ENCODE peak calls at places on chromosomes 12 and 14, in ten cellular contexts. One of them, this sample, is unnamed. For H3K27me3 and H3K36me3, the result is how much of the 10 kb centered on the place peaks cover.

GRCh38 chr12:42705863-42706262 is 116.3 kb upstream of the PRICKLE1 start:
- DNase-seq in CD8-positive, alpha-beta memory T cell: no peak
- DNase-seq in BE2C: peak
- DNase-seq in endothelial cell of umbilical vein: peak
- DNase-seq in RWPE2: peak
- DNase-seq in right atrium auricular region: peak
- DNase-seq in tibial artery: peak
- DNase-seq in gastrocnemius medialis: peak
- DNase-seq in naive thymus-derived CD4-positive, alpha-beta T cell: no peak
- DNase-seq in Caco-2: no peak
- DNase-seq in this sample: peak

GRCh38 chr14:61934385-61934784 is 172.2 kb downstream of the SNAPC1 start:
- DNase-seq in CD8-positive, alpha-beta memory T cell: no peak
- DNase-seq in BE2C: no peak
- DNase-seq in endothelial cell of umbilical vein: no peak
- DNase-seq in RWPE2: no peak
- DNase-seq in right atrium auricular region: no peak
- DNase-seq in tibial artery: no peak
- DNase-seq in gastrocnemius medialis: no peak
- DNase-seq in naive thymus-derived CD4-positive, alpha-beta T cell: no peak
- DNase-seq in Caco-2: no peak
- DNase-seq in this sample: no peak

GRCh38 chr12:107610030-107610859 is 75.4 kb upstream of the PWP1 start:
- DNase-seq in CD8-positive, alpha-beta memory T cell: no peak
- DNase-seq in BE2C: peak
- DNase-seq in endothelial cell of umbilical vein: peak
- DNase-seq in RWPE2: no peak
- DNase-seq in right atrium auricular region: no peak
- DNase-seq in tibial artery: no peak
- DNase-seq in gastrocnemius medialis: no peak
- DNase-seq in naive thymus-derived CD4-positive, alpha-beta T cell: peak
- DNase-seq in Caco-2: no peak
- DNase-seq in this sample: peak

GRCh38 chr12:92396647-92397258 is 251.1 kb upstream of the BTG1 start:
- DNase-seq in CD8-positive, alpha-beta memory T cell: no peak
- DNase-seq in BE2C: peak
- DNase-seq in endothelial cell of umbilical vein: no peak
- DNase-seq in RWPE2: no peak
- DNase-seq in right atrium auricular region: no peak
- DNase-seq in tibial artery: no peak
- DNase-seq in gastrocnemius medialis: no peak
- DNase-seq in naive thymus-derived CD4-positive, alpha-beta T cell: no peak
- DNase-seq in Caco-2: no peak
- DNase-seq in this sample: no peak

GRCh38 chr14:71142375-71143038 is 235.2 kb downstream of the PCNX1 start:
- DNase-seq in CD8-positive, alpha-beta memory T cell: peak
- DNase-seq in BE2C: no peak
- DNase-seq in endothelial cell of umbilical vein: peak
- DNase-seq in RWPE2: no peak
- DNase-seq in right atrium auricular region: no peak
- DNase-seq in tibial artery: no peak
- DNase-seq in gastrocnemius medialis: no peak
- DNase-seq in naive thymus-derived CD4-positive, alpha-beta T cell: no peak
- DNase-seq in Caco-2: no peak
- DNase-seq in this sample: no peak

GRCh38 chr14:32012062-32012461 is 65.0 kb upstream of the ARHGAP5 start:
- DNase-seq in CD8-positive, alpha-beta memory T cell: no peak
- DNase-seq in BE2C: no peak
- DNase-seq in endothelial cell of umbilical vein: no peak
- DNase-seq in RWPE2: no peak
- DNase-seq in right atrium auricular region: no peak
- DNase-seq in tibial artery: no peak
- DNase-seq in gastrocnemius medialis: no peak
- DNase-seq in naive thymus-derived CD4-positive, alpha-beta T cell: no peak
- DNase-seq in Caco-2: no peak
- DNase-seq in this sample: no peak

GRCh38 chr14:23079716-23080115 is 15.2 kb downstream of the ACIN1 start:
- DNase-seq in CD8-positive, alpha-beta memory T cell: no peak
- DNase-seq in BE2C: no peak
- DNase-seq in endothelial cell of umbilical vein: no peak
- DNase-seq in RWPE2: no peak
- DNase-seq in right atrium auricular region: no peak
- DNase-seq in tibial artery: no peak
- DNase-seq in gastrocnemius medialis: no peak
- DNase-seq in naive thymus-derived CD4-positive, alpha-beta T cell: no peak
- DNase-seq in Caco-2: no peak
- DNase-seq in this sample: no peak

GRCh38 chr12:6765634-6766581 is at the start of gene PTMS:
- DNase-seq in CD8-positive, alpha-beta memory T cell: no peak
- DNase-seq in BE2C: peak
- DNase-seq in endothelial cell of umbilical vein: peak
- DNase-seq in RWPE2: peak
- DNase-seq in right atrium auricular region: peak
- DNase-seq in tibial artery: peak
- DNase-seq in gastrocnemius medialis: peak
- DNase-seq in naive thymus-derived CD4-positive, alpha-beta T cell: no peak
- DNase-seq in Caco-2: peak
- DNase-seq in this sample: peak

GRCh38 chr14:33062476-33062875 is 123.8 kb downstream of the NPAS3 start:
- DNase-seq in CD8-positive, alpha-beta memory T cell: no peak
- DNase-seq in BE2C: no peak
- DNase-seq in endothelial cell of umbilical vein: no peak
- DNase-seq in RWPE2: no peak
- DNase-seq in right atrium auricular region: no peak
- DNase-seq in tibial artery: no peak
- DNase-seq in gastrocnemius medialis: no peak
- DNase-seq in naive thymus-derived CD4-positive, alpha-beta T cell: no peak
- DNase-seq in Caco-2: no peak
- DNase-seq in this sample: no peak

GRCh38 chr14:89178802-89179201 is 238.2 kb downstream of the FOXN3 start:
- DNase-seq in CD8-positive, alpha-beta memory T cell: no peak
- DNase-seq in BE2C: no peak
- DNase-seq in endothelial cell of umbilical vein: no peak
- DNase-seq in RWPE2: no peak
- DNase-seq in right atrium auricular region: no peak
- DNase-seq in tibial artery: no peak
- DNase-seq in gastrocnemius medialis: no peak
- DNase-seq in naive thymus-derived CD4-positive, alpha-beta T cell: no peak
- DNase-seq in Caco-2: no peak
- DNase-seq in this sample: no peak

GRCh38 chr12:42450248-42450647 is 124.3 kb downstream of the PPHLN1 start:
- DNase-seq in CD8-positive, alpha-beta memory T cell: no peak
- DNase-seq in BE2C: no peak
- DNase-seq in endothelial cell of umbilical vein: peak
- DNase-seq in RWPE2: no peak
- DNase-seq in right atrium auricular region: no peak
- DNase-seq in tibial artery: no peak
- DNase-seq in gastrocnemius medialis: no peak
- DNase-seq in naive thymus-derived CD4-positive, alpha-beta T cell: no peak
- DNase-seq in Caco-2: no peak
- DNase-seq in this sample: no peak

GRCh38 chr12:107760207-107760816 is 625 bp downstream of the PRDM4 start:
- DNase-seq in CD8-positive, alpha-beta memory T cell: peak
- DNase-seq in BE2C: peak
- DNase-seq in endothelial cell of umbilical vein: peak
- DNase-seq in RWPE2: no peak
- DNase-seq in right atrium auricular region: no peak
- DNase-seq in tibial artery: peak
- DNase-seq in gastrocnemius medialis: peak
- DNase-seq in naive thymus-derived CD4-positive, alpha-beta T cell: peak
- DNase-seq in Caco-2: no peak
- DNase-seq in this sample: peak

GRCh38 chr12:10722502-10722904 is 620 bp downstream of the YBX3 start:
- DNase-seq in CD8-positive, alpha-beta memory T cell: peak
- DNase-seq in BE2C: no peak
- DNase-seq in endothelial cell of umbilical vein: no peak
- DNase-seq in RWPE2: peak
- DNase-seq in right atrium auricular region: peak
- DNase-seq in tibial artery: peak
- DNase-seq in gastrocnemius medialis: no peak
- DNase-seq in naive thymus-derived CD4-positive, alpha-beta T cell: peak
- DNase-seq in Caco-2: peak
- DNase-seq in this sample: no peak

GRCh38 chr14:79483989-79484388 is 727.3 kb downstream of the DIO2 start:
- DNase-seq in CD8-positive, alpha-beta memory T cell: no peak
- DNase-seq in BE2C: no peak
- DNase-seq in endothelial cell of umbilical vein: no peak
- DNase-seq in RWPE2: no peak
- DNase-seq in right atrium auricular region: no peak
- DNase-seq in tibial artery: no peak
- DNase-seq in gastrocnemius medialis: no peak
- DNase-seq in naive thymus-derived CD4-positive, alpha-beta T cell: no peak
- DNase-seq in Caco-2: no peak
- DNase-seq in this sample: no peak

GRCh38 chr12:27924350-27925140 is 48.0 kb downstream of the PTHLH start:
- DNase-seq in CD8-positive, alpha-beta memory T cell: no peak
- DNase-seq in BE2C: no peak
- DNase-seq in endothelial cell of umbilical vein: peak
- DNase-seq in RWPE2: no peak
- DNase-seq in right atrium auricular region: no peak
- DNase-seq in tibial artery: no peak
- DNase-seq in gastrocnemius medialis: no peak
- DNase-seq in naive thymus-derived CD4-positive, alpha-beta T cell: no peak
- DNase-seq in Caco-2: no peak
- DNase-seq in this sample: no peak

DNA sequence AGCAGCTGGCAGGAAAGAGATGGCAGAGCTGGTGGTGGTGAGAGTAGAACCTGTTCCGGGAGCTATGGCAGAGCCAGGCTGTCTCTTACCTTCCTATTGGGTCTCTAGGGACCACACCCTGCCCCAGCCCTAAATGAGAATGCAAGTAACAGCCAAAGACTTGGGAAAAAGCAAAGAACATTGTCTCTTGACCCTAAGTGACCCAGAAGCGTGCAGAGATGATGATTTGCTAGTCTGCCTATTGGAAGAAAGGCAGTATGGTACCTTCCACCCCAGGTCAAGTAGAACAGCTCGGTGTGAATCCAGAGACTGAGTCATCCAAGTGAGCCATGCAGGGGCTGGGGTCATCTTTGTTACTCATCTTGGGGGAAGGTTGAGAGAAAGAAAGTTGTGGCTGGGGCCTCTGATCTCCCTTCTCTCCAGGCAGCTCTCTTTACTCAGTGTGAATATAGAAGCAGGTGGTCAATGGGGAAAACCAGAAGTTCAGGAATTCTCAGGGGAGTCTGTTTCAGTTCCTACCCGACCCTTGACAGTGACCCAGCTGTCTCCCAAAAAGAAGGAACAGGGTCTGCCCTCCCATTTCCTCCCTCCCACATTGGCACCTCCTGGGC is 1.7 kb downstream of the BLOC1S1 start:
- DNase-seq in CD8-positive, alpha-beta memory T cell: no peak
- DNase-seq in BE2C: no peak
- DNase-seq in endothelial cell of umbilical vein: peak
- DNase-seq in RWPE2: no peak
- DNase-seq in right atrium auricular region: no peak
- DNase-seq in tibial artery: no peak
- DNase-seq in gastrocnemius medialis: peak
- DNase-seq in naive thymus-derived CD4-positive, alpha-beta T cell: no peak
- DNase-seq in Caco-2: no peak
- DNase-seq in this sample: no peak
- H3K4me3 ChIP-seq in CD8-positive, alpha-beta memory T cell: no peak
- H3K4me3 ChIP-seq in BE2C: peak
- H3K4me3 ChIP-seq in endothelial cell of umbilical vein: no peak
- H3K4me3 ChIP-seq in RWPE2: peak
- H3K4me3 ChIP-seq in right atrium auricular region: peak
- H3K4me3 ChIP-seq in tibial artery: peak
- H3K4me3 ChIP-seq in gastrocnemius medialis: peak
- H3K4me3 ChIP-seq in naive thymus-derived CD4-positive, alpha-beta T cell: no peak
- H3K4me3 ChIP-seq in Caco-2: peak
- H3K4me3 ChIP-seq in this sample: peak

GRCh38 chr12:54159140-54159539 is 29.6 kb downstream of the SMUG1 start:
- DNase-seq in CD8-positive, alpha-beta memory T cell: no peak
- DNase-seq in BE2C: peak
- DNase-seq in endothelial cell of umbilical vein: no peak
- DNase-seq in RWPE2: no peak
- DNase-seq in right atrium auricular region: no peak
- DNase-seq in tibial artery: no peak
- DNase-seq in gastrocnemius medialis: no peak
- DNase-seq in naive thymus-derived CD4-positive, alpha-beta T cell: no peak
- DNase-seq in Caco-2: peak
- DNase-seq in this sample: peak
- H3K27me3 ChIP-seq in CD8-positive, alpha-beta memory T cell: under half
- H3K27me3 ChIP-seq in BE2C: under half
- H3K27me3 ChIP-seq in endothelial cell of umbilical vein: under half
- H3K27me3 ChIP-seq in RWPE2: under half
- H3K27me3 ChIP-seq in right atrium auricular region: under half
- H3K27me3 ChIP-seq in tibial artery: under half
- H3K27me3 ChIP-seq in gastrocnemius medialis: under half
- H3K27me3 ChIP-seq in naive thymus-derived CD4-positive, alpha-beta T cell: under half
- H3K27me3 ChIP-seq in Caco-2: under half
- H3K27me3 ChIP-seq in this sample: under half

DNA sequence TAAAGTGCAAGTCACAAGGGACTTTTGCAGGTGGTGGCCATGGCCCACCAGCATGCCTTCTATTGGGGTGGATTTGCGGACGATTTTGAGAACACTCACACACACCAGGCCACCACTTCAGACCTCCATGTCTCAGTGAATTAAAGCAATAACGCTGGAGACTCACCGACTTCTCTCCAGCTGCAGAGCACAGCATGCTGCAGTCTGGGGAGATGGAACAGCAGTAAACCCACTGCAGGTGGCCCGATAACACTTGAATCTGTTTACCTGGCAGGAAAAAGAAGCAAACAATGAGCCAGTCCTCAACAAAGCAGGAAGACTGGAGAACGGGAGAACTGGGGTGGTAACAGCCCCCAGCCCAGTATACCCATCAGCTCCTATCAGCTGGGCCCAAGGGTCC is 21.6 kb downstream of the RFC5 start:
- DNase-seq in CD8-positive, alpha-beta memory T cell: no peak
- DNase-seq in BE2C: no peak
- DNase-seq in endothelial cell of umbilical vein: no peak
- DNase-seq in RWPE2: no peak
- DNase-seq in right atrium auricular region: no peak
- DNase-seq in tibial artery: no peak
- DNase-seq in gastrocnemius medialis: no peak
- DNase-seq in naive thymus-derived CD4-positive, alpha-beta T cell: no peak
- DNase-seq in Caco-2: no peak
- DNase-seq in this sample: no peak
- H3K36me3 ChIP-seq in CD8-positive, alpha-beta memory T cell: under half
- H3K36me3 ChIP-seq in BE2C: half or more
- H3K36me3 ChIP-seq in endothelial cell of umbilical vein: under half
- H3K36me3 ChIP-seq in RWPE2: half or more
- H3K36me3 ChIP-seq in right atrium auricular region: half or more
- H3K36me3 ChIP-seq in tibial artery: half or more
- H3K36me3 ChIP-seq in gastrocnemius medialis: under half
- H3K36me3 ChIP-seq in naive thymus-derived CD4-positive, alpha-beta T cell: half or more
- H3K36me3 ChIP-seq in Caco-2: under half
- H3K36me3 ChIP-seq in this sample: half or more

DNA sequence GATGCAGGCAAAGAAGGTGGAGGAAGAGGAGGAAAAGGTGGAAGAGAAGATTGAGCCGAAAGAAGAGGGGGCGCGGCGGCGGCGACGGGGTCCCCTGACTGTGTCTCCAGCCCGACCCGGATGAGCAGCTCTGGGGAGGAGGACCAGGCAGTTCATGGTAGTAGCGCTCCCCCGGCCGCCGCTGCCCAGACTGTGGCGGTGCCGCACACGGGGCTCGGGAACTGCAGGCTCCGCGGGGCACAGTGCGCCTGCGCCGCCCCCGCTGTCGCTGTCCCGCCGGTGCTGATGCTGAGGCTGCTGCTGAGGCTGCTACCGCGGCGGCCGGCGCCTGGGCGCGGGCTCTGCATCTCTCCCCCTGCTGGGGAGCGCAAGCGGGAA is at the start of gene KCNH5:
- DNase-seq in CD8-positive, alpha-beta memory T cell: no peak
- DNase-seq in BE2C: peak
- DNase-seq in endothelial cell of umbilical vein: peak
- DNase-seq in RWPE2: peak
- DNase-seq in right atrium auricular region: no peak
- DNase-seq in tibial artery: no peak
- DNase-seq in gastrocnemius medialis: no peak
- DNase-seq in naive thymus-derived CD4-positive, alpha-beta T cell: no peak
- DNase-seq in Caco-2: no peak
- DNase-seq in this sample: peak
- H3K4me3 ChIP-seq in CD8-positive, alpha-beta memory T cell: no peak
- H3K4me3 ChIP-seq in BE2C: peak
- H3K4me3 ChIP-seq in endothelial cell of umbilical vein: no peak
- H3K4me3 ChIP-seq in RWPE2: peak
- H3K4me3 ChIP-seq in right atrium auricular region: peak
- H3K4me3 ChIP-seq in tibial artery: peak
- H3K4me3 ChIP-seq in gastrocnemius medialis: peak
- H3K4me3 ChIP-seq in naive thymus-derived CD4-positive, alpha-beta T cell: no peak
- H3K4me3 ChIP-seq in Caco-2: no peak
- H3K4me3 ChIP-seq in this sample: peak